ENCODE peak calls at places on chromosomes 3 and 15, in nine cellular contexts. L, I, E, Z, P, C, S, B and D are unnamed samples.

GRCh38 chr15:87031545-87032230 is 952.0 kb downstream of the AGBL1 start:
- DNase-seq in L (no peak), I (no peak), E (no peak), Z (no peak), P (no peak), C (no peak), S (no peak), B (no peak), D (no peak)

GRCh38 chr15:42191610-42192346 is 16.3 kb downstream of the VPS39 start:
- DNase-seq in L (no peak), I (no peak), E (no peak), Z (no peak), P (no peak), C (no peak), S (no peak), B (no peak), D (no peak)

GRCh38 chr3:44348993-44349392 is 10.4 kb downstream of the TCAIM start:
- DNase-seq in L (no peak), I (no peak), E (no peak), Z (no peak), P (no peak), C (no peak), S (no peak), B (no peak), D (no peak)

GRCh38 chr3:47475570-47476329 is at the start of gene SCAP:
- DNase-seq in L (peak; percentile 96), I (peak; percentile 94), E (peak; percentile 84), Z (peak; percentile 93), P (peak; percentile 27), C (peak; percentile 89), S (peak; percentile 75), B (peak; percentile 94), D (peak; percentile 96)

GRCh38 chr3:14130230-14130629 is 5.4 kb downstream of the TMEM43 start:
- DNase-seq in L (no peak), I (no peak), E (no peak), Z (no peak), P (no peak), C (no peak), S (no peak), B (no peak), D (no peak)

GRCh38 chr3:117892431-117892841 is 1142.2 kb downstream of the IGSF11 start:
- DNase-seq in L (no peak), I (no peak), E (no peak), Z (no peak), P (peak; percentile 79), C (peak; percentile 89), S (no peak), B (no peak), D (no peak)

GRCh38 chr3:187767266-187768032 is 22.2 kb upstream of the BCL6 start:
- DNase-seq in L (no peak), I (no peak), E (no peak), Z (no peak), P (peak; percentile 92), C (peak; percentile 94), S (no peak), B (no peak), D (no peak)

GRCh38 chr3:170220871-170221270 is 1.4 kb upstream of the PRKCI start:
- DNase-seq in L (no peak), I (no peak), E (no peak), Z (no peak), P (peak; percentile 46), C (peak; percentile 39), S (no peak), B (no peak), D (no peak)

GRCh38 chr3:16885588-16885903 is 791 bp downstream of the PLCL2 start:
- DNase-seq in L (no peak), I (no peak), E (no peak), Z (no peak), P (no peak), C (no peak), S (no peak), B (no peak), D (no peak)

GRCh38 chr3:188941103-188941502 is 230.7 kb upstream of the TPRG1 start:
- DNase-seq in L (no peak), I (no peak), E (no peak), Z (no peak), P (no peak), C (no peak), S (no peak), B (no peak), D (no peak)

GRCh38 chr15:25248583-25249235 is 190.1 kb downstream of the UBE3A start:
- DNase-seq in L (peak; percentile 61), I (no peak), E (no peak), Z (no peak), P (no peak), C (no peak), S (no peak), B (no peak), D (no peak)

GRCh38 chr15:25244731-25245585 is 193.9 kb downstream of the UBE3A start:
- DNase-seq in L (peak; percentile 24), I (no peak), E (no peak), Z (peak; percentile 2), P (no peak), C (no peak), S (no peak), B (no peak), D (no peak)

GRCh38 chr15:25247418-25248030 is 191.3 kb downstream of the UBE3A start:
- DNase-seq in L (peak; percentile 33), I (no peak), E (no peak), Z (no peak), P (no peak), C (no peak), S (no peak), B (no peak), D (no peak)

GRCh38 chr15:25245801-25246622 is 192.8 kb downstream of the UBE3A start:
- DNase-seq in L (peak; percentile 50), I (no peak), E (no peak), Z (no peak), P (no peak), C (no peak), S (no peak), B (no peak), D (peak; percentile 3)

DNA sequence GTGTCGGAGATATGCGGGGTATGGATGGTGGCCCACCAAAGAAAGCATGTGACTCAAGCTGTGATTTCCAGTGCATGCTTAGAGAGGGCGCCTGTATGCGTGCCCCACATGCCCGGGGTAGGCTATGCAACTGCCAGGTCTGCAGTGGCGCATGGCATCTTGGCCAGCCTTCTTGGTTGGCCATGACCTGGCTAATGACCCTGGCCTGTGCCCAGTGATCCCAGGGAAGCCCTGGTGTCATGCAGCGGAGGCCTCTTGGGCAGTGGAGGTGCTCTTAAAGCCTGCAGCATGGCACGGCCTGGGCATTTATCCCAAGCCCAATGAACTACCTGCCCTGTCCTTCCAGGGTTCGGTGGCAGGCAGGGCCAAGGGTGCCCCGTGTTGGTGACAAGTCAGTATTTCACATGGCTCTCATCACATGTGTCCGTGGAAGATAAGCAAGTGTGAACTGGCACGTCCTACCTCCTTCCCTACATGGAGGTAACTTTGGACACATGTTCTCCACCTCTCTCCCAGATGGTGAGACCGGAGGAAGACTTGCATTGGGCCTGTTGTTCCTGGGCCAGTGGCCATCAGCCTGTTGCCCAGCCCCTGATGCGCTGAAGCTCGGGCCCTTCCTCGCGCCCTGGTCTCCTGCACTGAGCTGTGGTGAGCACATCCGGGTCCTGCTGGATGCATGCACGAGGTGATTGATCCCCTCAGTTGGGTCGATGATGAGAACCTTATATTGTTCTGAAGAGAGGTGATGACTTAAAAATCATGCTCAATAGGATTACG is 192.0 kb downstream of the UBE3A start:
- DNase-seq in L (peak; percentile 51), I (no peak), E (no peak), Z (no peak), P (no peak), C (no peak), S (no peak), B (no peak), D (peak; percentile 5)
- H3K9me3 ChIP-seq in L (peaks cover 56% of the 10 kb centered on the region), I (no peaks in the 10 kb centered on the region), E (peaks cover 12% of the 10 kb centered on the region), Z (no peaks in the 10 kb centered on the region), P (peaks cover 35% of the 10 kb centered on the region), C (no peaks in the 10 kb centered on the region), S (peaks cover 6% of the 10 kb centered on the region), B (no peaks in the 10 kb centered on the region), D (no peaks in the 10 kb centered on the region)

GRCh38 chr3:137763594-137763938 is 549 bp upstream of the SOX14 start:
- DNase-seq in L (no peak), I (no peak), E (no peak), Z (no peak), P (no peak), C (peak; percentile 10), S (no peak), B (no peak), D (no peak)
- H3K9me3 ChIP-seq in L (no peaks in the 10 kb centered on the region), I (no peaks in the 10 kb centered on the region), E (no peaks in the 10 kb centered on the region), Z (no peaks in the 10 kb centered on the region), P (no peaks in the 10 kb centered on the region), C (no peaks in the 10 kb centered on the region), S (no peaks in the 10 kb centered on the region), B (no peaks in the 10 kb centered on the region), D (no peaks in the 10 kb centered on the region)

GRCh38 chr3:732326-732928 is 360.4 kb upstream of the CNTN6 start:
- DNase-seq in L (no peak), I (no peak), E (no peak), Z (no peak), P (no peak), C (no peak), S (no peak), B (no peak), D (no peak)
- H3K9me3 ChIP-seq in L (no peaks in the 10 kb centered on the region), I (no peaks in the 10 kb centered on the region), E (peaks cover 3% of the 10 kb centered on the region), Z (no peaks in the 10 kb centered on the region), P (no peaks in the 10 kb centered on the region), C (no peaks in the 10 kb centered on the region), S (no peaks in the 10 kb centered on the region), B (no peaks in the 10 kb centered on the region), D (no peaks in the 10 kb centered on the region)

GRCh38 chr15:56228854-56229253 is 14.8 kb downstream of the RFX7 start:
- DNase-seq in L (no peak), I (no peak), E (no peak), Z (no peak), P (no peak), C (no peak), S (no peak), B (no peak), D (no peak)
- H3K9me3 ChIP-seq in L (peaks cover 19% of the 10 kb centered on the region), I (peaks cover 32% of the 10 kb centered on the region), E (peaks cover 3% of the 10 kb centered on the region), Z (peaks cover 6% of the 10 kb centered on the region), P (peaks cover 6% of the 10 kb centered on the region), C (no peaks in the 10 kb centered on the region), S (peaks cover 16% of the 10 kb centered on the region), B (peaks cover 19% of the 10 kb centered on the region), D (peaks cover 9% of the 10 kb centered on the region)

GRCh38 chr3:34837848-34838741 is 801.2 kb upstream of the ARPP21 start:
- DNase-seq in L (no peak), I (peak; percentile 6), E (no peak), Z (no peak), P (peak; percentile 6), C (no peak), S (no peak), B (no peak), D (no peak)

GRCh38 chr3:34828847-34829246 is 810.5 kb upstream of the ARPP21 start:
- DNase-seq in L (no peak), I (no peak), E (no peak), Z (no peak), P (no peak), C (no peak), S (no peak), B (no peak), D (no peak)

GRCh38 chr3:34832865-34833508 is 806.3 kb upstream of the ARPP21 start:
- DNase-seq in L (no peak), I (no peak), E (no peak), Z (no peak), P (no peak), C (no peak), S (no peak), B (no peak), D (no peak)
- H3K9me3 ChIP-seq in L (no peaks in the 10 kb centered on the region), I (no peaks in the 10 kb centered on the region), E (no peaks in the 10 kb centered on the region), Z (no peaks in the 10 kb centered on the region), P (no peaks in the 10 kb centered on the region), C (no peaks in the 10 kb centered on the region), S (no peaks in the 10 kb centered on the region), B (no peaks in the 10 kb centered on the region), D (no peaks in the 10 kb centered on the region)

GRCh38 chr3:20078194-20078709 is 38.0 kb downstream of the KAT2B start:
- DNase-seq in L (no peak), I (no peak), E (no peak), Z (no peak), P (no peak), C (no peak), S (no peak), B (no peak), D (no peak)
- H3K9me3 ChIP-seq in L (no peaks in the 10 kb centered on the region), I (no peaks in the 10 kb centered on the region), E (no peaks in the 10 kb centered on the region), Z (no peaks in the 10 kb centered on the region), P (no peaks in the 10 kb centered on the region), C (no peaks in the 10 kb centered on the region), S (no peaks in the 10 kb centered on the region), B (no peaks in the 10 kb centered on the region), D (no peaks in the 10 kb centered on the region)